ENCODE peak calls at places on chromosomes 12 and 14, in six cellular contexts. X, O, I, F, J and A are unnamed samples.

GRCh38 chr12:70828391-70828790 is 92.1 kb downstream of the PTPRR start:
- DNase-seq in X (no peak), O (no peak), I (no peak), F (no peak), J (no peak), A (no peak)

GRCh38 chr14:32027255-32027939 is 49.7 kb upstream of the ARHGAP5 start:
- DNase-seq in X (no peak), O (no peak), I (no peak), F (peak; percentile 40), J (no peak), A (peak; percentile 80)

GRCh38 chr14:68249534-68250517 is 430.2 kb downstream of the RAD51B start:
- DNase-seq in X (no peak), O (no peak), I (peak; percentile 59), F (peak; percentile 66), J (no peak), A (peak; percentile 67)

GRCh38 chr12:118429703-118430383 is 53.5 kb downstream of the SUDS3 start:
- DNase-seq in X (no peak), O (no peak), I (no peak), F (no peak), J (no peak), A (no peak)

GRCh38 chr14:104152686-104153398 is 14.5 kb downstream of the KIF26A start:
- DNase-seq in X (no peak), O (no peak), I (no peak), F (no peak), J (no peak), A (no peak)

GRCh38 chr12:114694436-114695304 is 10.7 kb upstream of the TBX3 start:
- DNase-seq in X (no peak), O (no peak), I (no peak), F (no peak), J (no peak), A (no peak)

GRCh38 chr14:65102441-65103149 is at the start of gene MAX:
- DNase-seq in X (peak; percentile 98), O (peak; percentile 91), I (peak; percentile 99), F (peak; percentile 99), J (peak; percentile 99), A (peak; percentile 98)

GRCh38 chr12:131116437-131117117 is 162.9 kb downstream of the ADGRD1 start:
- DNase-seq in X (no peak), O (peak; percentile 20), I (peak; percentile 80), F (no peak), J (no peak), A (no peak)

GRCh38 chr14:23877111-23877510 is 76.5 kb upstream of the DHRS4 start:
- DNase-seq in X (no peak), O (no peak), I (no peak), F (no peak), J (no peak), A (no peak)

GRCh38 chr12:122944588-122944987 is 21.7 kb downstream of the ABCB9 start:
- DNase-seq in X (no peak), O (no peak), I (no peak), F (peak; percentile 58), J (no peak), A (no peak)

GRCh38 chr14:52058346-52058745 is 10.5 kb downstream of the NID2 start:
- DNase-seq in X (no peak), O (no peak), I (no peak), F (no peak), J (no peak), A (no peak)

GRCh38 chr14:82755923-82756322 is 1222.3 kb upstream of the SEL1L start:
- DNase-seq in X (no peak), O (no peak), I (no peak), F (no peak), J (no peak), A (no peak)

GRCh38 chr12:127125607-127126259 is 1141.2 kb upstream of the TMEM132C start:
- DNase-seq in X (no peak), O (no peak), I (peak; percentile 78), F (peak; percentile 53), J (no peak), A (peak; percentile 45)

GRCh38 chr14:97290977-97291376 is 493.8 kb downstream of the VRK1 start:
- DNase-seq in X (no peak), O (no peak), I (no peak), F (no peak), J (no peak), A (no peak)

GRCh38 chr14:32761381-32761968 is 177.2 kb upstream of the NPAS3 start:
- DNase-seq in X (no peak), O (no peak), I (peak; percentile 16), F (peak; percentile 49), J (no peak), A (peak; percentile 32)